ENCODE peak calls at places on chromosomes 6 and 20, in five cellular contexts. I is tibial artery; C is CD8-positive, alpha-beta T cell; K is dorsolateral prefrontal cortex; G is astrocyte of the spinal cord. Q is an unnamed sample.

GRCh38 chr6:5481024-5481423 is 219.7 kb downstream of the FARS2 start:
- DNase-seq in I (no peak), K (no peak), G (no peak), C (no peak), Q (no peak)

GRCh38 chr6:13485923-13486557 is 1.4 kb downstream of the GFOD1 start:
- DNase-seq in C (no peak), K (no peak), I (peak), G (peak), Q (peak)

GRCh38 chr6:110534731-110535164 is 58.3 kb upstream of the SLC22A16 start:
- DNase-seq in C (no peak), I (peak), K (peak), G (peak), Q (peak)

GRCh38 chr6:123393333-123393732 is 243.4 kb downstream of the TRDN start:
- DNase-seq in C (no peak), K (no peak), I (no peak), G (peak), Q (peak)

GRCh38 chr20:63071541-63072181 is 64.9 kb upstream of the BHLHE23 start:
- DNase-seq in I (no peak), C (no peak), K (peak), G (peak), Q (peak)

GRCh38 chr20:38170219-38170902 is 5.3 kb upstream of the TGM2 start:
- DNase-seq in G (no peak), K (no peak), C (no peak), I (no peak), Q (peak)

GRCh38 chr6:21228411-21228810 is 365.1 kb upstream of the SOX4 start:
- DNase-seq in C (no peak), I (no peak), G (peak), K (no peak), Q (no peak)

GRCh38 chr6:165417298-165417865 is 108.0 kb upstream of the C6orf118 start:
- DNase-seq in I (no peak), G (no peak), K (no peak), C (no peak), Q (no peak)

GRCh38 chr6:1453024-1453423 is 63.6 kb downstream of the FOXF2 start:
- DNase-seq in I (no peak), K (no peak), G (no peak), C (no peak), Q (no peak)

GRCh38 chr6:32047084-32047478 is 8.9 kb downstream of the CYP21A2 start:
- DNase-seq in I (peak), C (no peak), G (peak), K (no peak), Q (peak)

GRCh38 chr6:108838101-108838717 is 10.0 kb upstream of the ARMC2 start:
- DNase-seq in K (no peak), C (no peak), I (no peak), G (peak), Q (peak)

GRCh38 chr6:756224-756623 is 63.3 kb upstream of the EXOC2 start:
- DNase-seq in C (no peak), K (no peak), G (no peak), I (no peak), Q (no peak)

GRCh38 chr6:3788408-3789017 is 37.0 kb upstream of the PXDC1 start:
- DNase-seq in I (no peak), G (no peak), K (no peak), C (no peak), Q (peak)

GRCh38 chr20:10603971-10604864 is 69.6 kb downstream of the JAG1 start:
- DNase-seq in I (peak), C (no peak), G (peak), K (no peak), Q (peak)

GRCh38 chr20:36754656-36755222 is 8.8 kb upstream of the NDRG3 start:
- DNase-seq in C (no peak), K (no peak), G (peak), I (no peak), Q (peak)

GRCh38 chr6:29793796-29794195 is 33.8 kb upstream of the HLA-G start:
- DNase-seq in C (no peak), K (no peak), G (no peak), I (no peak), Q (no peak)

DNA sequence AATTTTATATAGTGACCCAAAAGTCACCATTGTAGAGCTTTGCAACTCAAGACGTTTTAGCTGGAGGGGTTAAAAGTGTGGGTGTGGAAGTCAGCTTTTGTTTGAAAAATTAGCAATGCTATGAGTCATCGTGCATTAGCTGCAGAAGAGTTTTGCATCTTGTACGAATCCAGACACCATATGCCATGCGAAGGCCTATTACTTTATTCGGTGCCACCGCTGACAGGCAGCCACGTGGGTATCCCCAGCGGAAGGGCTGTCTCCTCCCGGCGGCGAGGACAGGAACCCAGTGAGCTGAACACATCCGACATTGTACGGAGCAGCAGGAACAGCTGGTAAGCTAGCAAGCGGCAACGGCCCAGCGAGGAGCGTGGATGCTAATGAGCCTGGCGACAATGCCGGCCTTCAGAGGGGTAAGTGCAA is 84.4 kb downstream of the INSM1 start:
- DNase-seq in C (peak), G (peak), I (peak), K (peak), Q (peak)
- H3K4me3 ChIP-seq in C (no peak), G (peak), I (no peak), K (peak), Q (peak)

DNA sequence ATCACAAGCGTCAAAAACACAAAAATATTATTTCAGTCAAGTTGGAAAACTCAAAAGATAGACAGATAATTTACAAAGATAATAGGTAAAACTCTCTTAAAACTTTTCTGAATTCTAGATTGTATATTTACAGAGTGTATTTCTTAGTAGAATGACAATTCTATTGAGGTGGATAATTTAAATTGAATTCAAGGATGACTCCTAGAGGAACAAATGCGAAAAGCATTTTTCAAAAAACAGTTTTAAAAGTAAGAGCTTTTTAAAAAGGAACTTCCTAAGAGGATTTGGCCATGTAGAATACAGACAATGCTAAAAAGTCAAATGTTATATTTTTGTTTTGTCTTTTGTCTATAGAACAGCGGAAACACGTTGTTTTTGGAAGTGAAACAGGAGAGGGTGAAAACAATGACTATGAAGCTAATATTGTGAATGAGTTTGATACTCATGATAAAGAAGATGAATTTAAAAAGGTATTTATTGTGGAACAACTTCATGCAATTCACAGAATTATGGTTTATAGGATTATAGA is 90.1 kb downstream of the DNAH8 start:
- DNase-seq in C (no peak), K (no peak), G (peak), I (no peak), Q (no peak)
- TF ChIP-seq CTCF in C (no peak), K (no peak), G (no peak), I (no peak), Q (no peak)

DNA sequence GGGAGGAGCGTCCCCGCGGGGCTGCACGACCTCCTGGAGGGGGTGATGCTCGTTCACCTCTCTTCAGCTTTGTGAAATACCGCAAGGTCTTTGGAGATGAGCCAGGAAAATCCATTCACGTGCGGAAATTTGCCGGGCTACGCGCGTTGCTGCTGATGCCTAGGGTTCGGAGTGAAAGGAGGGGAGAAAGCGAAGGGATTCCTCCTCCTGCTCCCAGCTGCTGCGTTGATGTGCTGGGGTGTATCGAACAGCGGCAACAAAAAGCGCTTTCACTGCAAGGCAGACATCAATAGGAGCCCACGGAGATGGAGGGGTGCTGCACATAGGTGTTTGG is 391 bp upstream of the B3GAT2 start:
- DNase-seq in I (no peak), C (no peak), K (no peak), G (no peak), Q (peak)
- H3K4me3 ChIP-seq in I (peak), C (peak), K (peak), G (peak), Q (peak)

GRCh38 chr20:52959125-52959524 is 13.0 kb upstream of the TSHZ2 start:
- DNase-seq in I (no peak), G (peak), C (no peak), K (no peak), Q (no peak)
- TF ChIP-seq CTCF in I (no peak), G (no peak), C (no peak), K (peak), Q (no peak)

DNA sequence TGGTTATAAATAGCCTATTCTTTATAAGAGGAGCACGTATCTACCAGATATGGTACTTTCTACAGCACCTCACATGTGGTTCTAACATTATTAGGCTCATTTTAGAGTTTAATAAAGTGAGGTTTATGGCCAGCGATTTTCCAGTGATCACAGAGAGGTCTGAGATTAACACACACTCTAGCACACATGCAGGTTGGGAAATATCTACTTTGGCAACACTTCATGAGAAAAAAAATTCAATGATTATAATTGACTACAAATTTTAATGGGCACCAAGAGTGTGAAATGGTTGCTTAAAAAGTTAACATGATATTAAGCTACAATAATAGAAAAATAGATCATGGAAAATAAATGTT is 693 bp upstream of the KLHL31 start:
- DNase-seq in G (no peak), I (no peak), K (no peak), C (no peak), Q (no peak)
- H3K4me3 ChIP-seq in G (no peak), I (no peak), K (no peak), C (no peak), Q (no peak)

GRCh38 chr6:18121580-18122127 is 823 bp downstream of the NHLRC1 start:
- DNase-seq in C (no peak), I (no peak), K (no peak), G (no peak), Q (no peak)
- TF ChIP-seq CTCF in C (no peak), I (no peak), K (no peak), G (no peak), Q (peak)

GRCh38 chr6:81766482-81767069 is 14.1 kb upstream of the TENT5A start:
- DNase-seq in C (no peak), I (no peak), K (no peak), G (peak), Q (peak)
- H3K4me3 ChIP-seq in C (no peak), I (no peak), K (no peak), G (no peak), Q (no peak)

GRCh38 chr6:68975064-68975463 is 340.0 kb downstream of the ADGRB3 start:
- DNase-seq in I (no peak), K (peak), G (peak), C (no peak), Q (peak)
- TF ChIP-seq CTCF in I (no peak), K (peak), G (peak), C (no peak), Q (peak)